ENCODE peak calls at places on chromosomes 2 and 18, in four cellular contexts. N is stimulated activated CD4-positive, alpha-beta T cell treated with anti-CD3 and anti-CD28 coated beads, Interleukin-1b, Interleukin-23, amount 100 ng/mL, for 1 hour; Y is psoas muscle; M is mesendoderm. A is an unnamed sample.

GRCh38 chr2:16375981-16376380 is 289.7 kb downstream of the CYRIA start:
- DNase-seq in N (no peak), Y (no peak), M (no peak), A (no peak)

GRCh38 chr18:9177466-9177865 is 40.9 kb downstream of the ANKRD12 start:
- DNase-seq in N (no peak), Y (no peak), M (no peak), A (no peak)

GRCh38 chr2:44616616-44617266 is 255.0 kb downstream of the CAMKMT start:
- DNase-seq in N (no peak), Y (no peak), M (no peak), A (no peak)

GRCh38 chr2:73952499-73953446 is 26.1 kb downstream of the DGUOK start:
- DNase-seq in N (no peak), Y (no peak), M (no peak), A (peak)

GRCh38 chr2:233358335-233358734 is 4.0 kb downstream of the DGKD start:
- DNase-seq in N (no peak), Y (no peak), M (no peak), A (no peak)

GRCh38 chr18:11387880-11388279 is 221.5 kb upstream of the SLC35G4 start:
- DNase-seq in N (no peak), Y (peak), M (peak), A (peak)

GRCh38 chr2:223464071-223464470 is 138.1 kb downstream of the SCG2 start:
- DNase-seq in N (no peak), Y (no peak), M (no peak), A (peak)

GRCh38 chr2:174153757-174154680 is 94.3 kb downstream of the OLA1 start:
- DNase-seq in N (no peak), Y (no peak), M (no peak), A (peak)

GRCh38 chr2:234211797-234212196 is 161.3 kb downstream of the SPP2 start:
- DNase-seq in N (no peak), Y (no peak), M (no peak), A (no peak)

GRCh38 chr2:182980115-182980514 is 58.1 kb downstream of the NCKAP1 start:
- DNase-seq in N (no peak), Y (no peak), M (peak), A (peak)

GRCh38 chr2:17643031-17643615 is 102.6 kb downstream of the VSNL1 start:
- DNase-seq in N (no peak), Y (no peak), M (peak), A (peak)

GRCh38 chr2:197211881-197212342 is 98.7 kb downstream of the ANKRD44 start:
- DNase-seq in N (no peak), Y (no peak), M (no peak), A (no peak)

GRCh38 chr2:224145751-224146355 is 106.8 kb upstream of the SERPINE2 start:
- DNase-seq in N (no peak), Y (no peak), M (no peak), A (peak)

GRCh38 chr18:47530695-47531094 is 279.2 kb upstream of the SKOR2 start:
- DNase-seq in N (no peak), Y (no peak), M (no peak), A (no peak)

GRCh38 chr2:62774555-62775366 is 69.2 kb downstream of the EHBP1 start:
- DNase-seq in N (no peak), Y (no peak), M (peak), A (peak)

GRCh38 chr2:226187126-226187525 is 612.5 kb downstream of the IRS1 start:
- DNase-seq in N (no peak), Y (no peak), M (no peak), A (no peak)

GRCh38 chr2:10654069-10654468 is 35.7 kb downstream of the NOL10 start:
- DNase-seq in N (no peak), Y (no peak), M (no peak), A (peak)

GRCh38 chr18:61989138-61989537 is 96.3 kb upstream of the RNF152 start:
- DNase-seq in N (no peak), Y (no peak), M (no peak), A (no peak)

GRCh38 chr2:188787661-188788044 is 186.5 kb upstream of the COL3A1 start:
- DNase-seq in N (no peak), Y (no peak), M (no peak), A (no peak)

GRCh38 chr2:182360012-182360662 is 66.7 kb downstream of the PDE1A start:
- DNase-seq in N (no peak), Y (no peak), M (no peak), A (peak)

GRCh38 chr2:108573070-108573469 is 38.8 kb downstream of the LIMS1 start:
- DNase-seq in N (no peak), Y (no peak), M (no peak), A (peak)

GRCh38 chr2:178553047-178553446 is 72.8 kb downstream of the PLEKHA3 start:
- DNase-seq in N (no peak), Y (no peak), M (no peak), A (peak)

GRCh38 chr2:159497256-159497655 is 119.1 kb downstream of the BAZ2B start:
- DNase-seq in N (no peak), Y (no peak), M (peak), A (peak)

GRCh38 chr2:178783889-178784288 is 23.3 kb downstream of the TTN start:
- DNase-seq in N (no peak), Y (peak), M (no peak), A (no peak)

GRCh38 chr2:199659207-199659606 is 191.8 kb downstream of the FTCDNL1 start:
- DNase-seq in N (no peak), Y (peak), M (peak), A (peak)

GRCh38 chr2:161576421-161576820 is 47.8 kb upstream of the SLC4A10 start:
- DNase-seq in N (no peak), Y (no peak), M (peak), A (no peak)

GRCh38 chr18:62101236-62101635 is 85.6 kb downstream of the PIGN start:
- DNase-seq in N (no peak), Y (no peak), M (no peak), A (peak)

GRCh38 chr2:199315299-199316179 is 142.2 kb downstream of the SATB2 start:
- DNase-seq in N (no peak), Y (no peak), M (peak), A (peak)

GRCh38 chr2:38497670-38498037 is 105.1 kb downstream of the HNRNPLL start:
- DNase-seq in N (no peak), Y (no peak), M (no peak), A (no peak)

GRCh38 chr2:20225294-20226151 is 593 bp upstream of the SDC1 start:
- DNase-seq in N (no peak), Y (no peak), M (peak), A (peak)

GRCh38 chr18:23316986-23317385 is 136.1 kb upstream of the RIOK3 start:
- DNase-seq in N (no peak), Y (no peak), M (no peak), A (no peak)

GRCh38 chr2:98448441-98449145 is 3.9 kb downstream of the INPP4A start:
- DNase-seq in N (no peak), Y (no peak), M (no peak), A (no peak)

GRCh38 chr2:173793649-173794565 is 171.3 kb downstream of the SP3 start:
- DNase-seq in N (no peak), Y (no peak), M (peak), A (no peak)

GRCh38 chr18:48039769-48040215 is 109.3 kb upstream of the SMAD2 start:
- DNase-seq in N (no peak), Y (no peak), M (no peak), A (no peak)

GRCh38 chr2:152025678-152026287 is 73.1 kb downstream of the CACNB4 start:
- DNase-seq in N (peak), Y (peak), M (peak), A (peak)

GRCh38 chr2:40027968-40028367 is 248.9 kb upstream of the THUMPD2 start:
- DNase-seq in N (no peak), Y (no peak), M (no peak), A (peak)

GRCh38 chr2:195837987-195838386 is 181.0 kb downstream of the SLC39A10 start:
- DNase-seq in N (no peak), Y (no peak), M (no peak), A (peak)

GRCh38 chr2:69026026-69026425 is 13.0 kb downstream of the ANTXR1 start:
- DNase-seq in N (no peak), Y (no peak), M (peak), A (peak)